ENCODE peak calls at places on chromosomes 12 and 14, in seven cellular contexts. Q is cardiac muscle cell; W is RKO; G is activated T-helper 9 cell treated with anti-CD3 and anti-CD28 coated beads, Interleukin-2, amount 50 U/mL, for 16 hours; H is suprapubic skin; N is NCI-H460; K is tibial artery. J is an unnamed sample.

GRCh38 chr12:132484183-132484890 is 5.6 kb upstream of the FBRSL1 start:
- DNase-seq in Q (no peak), W (no peak), G (no peak), H (no peak), N (no peak), K (no peak), J (no peak)

GRCh38 chr12:28585146-28585545 is 394.9 kb downstream of the CCDC91 start:
- DNase-seq in Q (no peak), W (no peak), G (no peak), H (no peak), N (no peak), K (no peak), J (no peak)

GRCh38 chr14:62654641-62655040 is 390.6 kb downstream of the KCNH5 start:
- DNase-seq in Q (no peak), W (no peak), G (no peak), H (no peak), N (no peak), K (no peak), J (no peak)

GRCh38 chr12:72083096-72083825 is 144.6 kb downstream of the TPH2 start:
- DNase-seq in Q (no peak), W (no peak), G (no peak), H (no peak), N (no peak), K (no peak), J (no peak)

GRCh38 chr14:92553456-92553855 is 39.9 kb downstream of the RIN3 start:
- DNase-seq in Q (peak; percentile 24), W (no peak), G (no peak), H (no peak), N (no peak), K (no peak), J (no peak)

GRCh38 chr14:93008381-93008780 is 85.4 kb downstream of the CHGA start:
- DNase-seq in Q (no peak), W (no peak), G (no peak), H (no peak), N (no peak), K (no peak), J (no peak)

GRCh38 chr12:58915634-58916033 is 4.7 kb downstream of the LRIG3 start:
- DNase-seq in Q (peak; percentile 63), W (no peak), G (no peak), H (no peak), N (no peak), K (no peak), J (no peak)

GRCh38 chr12:45561488-45561887 is 168.0 kb upstream of the ARID2 start:
- DNase-seq in Q (no peak), W (no peak), G (no peak), H (no peak), N (no peak), K (no peak), J (no peak)

GRCh38 chr12:108806921-108807320 is 50.5 kb downstream of the SSH1 start:
- DNase-seq in Q (no peak), W (no peak), G (no peak), H (no peak), N (no peak), K (no peak), J (no peak)

GRCh38 chr12:113439606-113440030 is 17.4 kb downstream of the SDSL start:
- DNase-seq in Q (peak; percentile 83), W (peak; percentile 37), G (no peak), H (no peak), N (peak; percentile 53), K (no peak), J (peak; percentile 66)

GRCh38 chr12:54352022-54352531 is 12.2 kb downstream of the GPR84 start:
- DNase-seq in Q (peak; percentile 64), W (no peak), G (no peak), H (no peak), N (no peak), K (no peak), J (no peak)

J was measured in T47D.